ENCODE peak calls at places on chromosomes 4 and X, in four cellular contexts. M is SK-N-SH, R is HepG2, Z is K562. U is an unnamed sample.

GRCh38 chr4:168731006-168731636 is 234.3 kb downstream of the PALLD start:
- DNase-seq in M (no peak), R (no peak), Z (no peak), U (no peak)

GRCh38 chr4:14265651-14266050 is 638.1 kb upstream of the BOD1L1 start:
- DNase-seq in M (no peak), R (no peak), Z (no peak), U (no peak)

GRCh38 chr4:172996571-172997216 is 171.9 kb upstream of the GALNT7 start:
- DNase-seq in M (no peak), R (no peak), Z (peak), U (no peak)

GRCh38 chr4:137124278-137124932 is 407.9 kb downstream of the PCDH18 start:
- DNase-seq in M (peak), R (peak), Z (peak), U (peak)

GRCh38 chr4:161816958-161817357 is 346.8 kb downstream of the FSTL5 start:
- DNase-seq in M (no peak), R (no peak), Z (no peak), U (no peak)

GRCh38 chr4:91147067-91147466 is 1019.9 kb downstream of the CCSER1 start:
- DNase-seq in M (no peak), R (no peak), Z (no peak), U (no peak)

GRCh38 chr4:128776794-128777216 is 32.7 kb upstream of the JADE1 start:
- DNase-seq in M (no peak), R (no peak), Z (no peak), U (no peak)

GRCh38 chr4:53640576-53641459 is 49.5 kb upstream of the LNX1 start:
- DNase-seq in M (no peak), R (no peak), Z (no peak), U (no peak)

GRCh38 chr4:17780461-17781071 is 855 bp downstream of the FAM184B start:
- DNase-seq in M (no peak), R (no peak), Z (no peak), U (no peak)

GRCh38 chrX:29627833-29628232 is 587.5 kb upstream of the MAGEB2 start:
- DNase-seq in M (no peak), R (no peak), Z (no peak), U (no peak)

GRCh38 chr4:117965608-117966007 is 68.7 kb upstream of the NDST3 start:
- DNase-seq in M (peak), R (no peak), Z (no peak), U (no peak)

GRCh38 chr4:158020734-158021346 is 152.0 kb downstream of the GASK1B start:
- DNase-seq in M (no peak), R (peak), Z (no peak), U (no peak)

GRCh38 chrX:18210470-18210869 is 10.2 kb downstream of the BEND2 start:
- DNase-seq in M (no peak), R (no peak), Z (peak), U (no peak)

GRCh38 chr4:168257663-168258235 is 60.8 kb downstream of the DDX60 start:
- DNase-seq in M (no peak), R (no peak), Z (no peak), U (no peak)

GRCh38 chr4:128322986-128323385 is 35.4 kb upstream of the PGRMC2 start:
- DNase-seq in M (no peak), R (peak), Z (no peak), U (no peak)

GRCh38 chr4:108725457-108725856 is 37.4 kb downstream of the ETNPPL start:
- DNase-seq in M (no peak), R (no peak), Z (no peak), U (no peak)

GRCh38 chrX:85994787-85995186 is 52.6 kb downstream of the CHM start:
- DNase-seq in M (no peak), R (no peak), Z (no peak), U (no peak)

GRCh38 chrX:139191746-139192385 is 338.7 kb upstream of the F9 start:
- DNase-seq in M (no peak), R (no peak), Z (no peak), U (no peak)

GRCh38 chrX:23993012-23993633 is 33.9 kb downstream of the KLHL15 start:
- DNase-seq in M (no peak), R (no peak), Z (no peak), U (no peak)

GRCh38 chrX:138484451-138484850 is 227.1 kb downstream of the FGF13 start:
- DNase-seq in M (no peak), R (no peak), Z (no peak), U (no peak)

GRCh38 chr4:139144161-139144859 is 32.7 kb downstream of the ELF2 start:
- DNase-seq in M (no peak), R (no peak), Z (no peak), U (no peak)

GRCh38 chr4:14994242-14994641 is 8.0 kb upstream of the CPEB2 start:
- DNase-seq in M (no peak), R (no peak), Z (peak), U (no peak)

GRCh38 chrX:96611619-96612362 is 72.9 kb upstream of the DIAPH2 start:
- DNase-seq in M (peak), R (no peak), Z (no peak), U (no peak)

GRCh38 chrX:65596270-65596669 is 61.7 kb upstream of the LAS1L start:
- DNase-seq in M (no peak), R (no peak), Z (peak), U (no peak)

GRCh38 chr4:1578301-1578781 is 105.8 kb downstream of the FAM53A start:
- DNase-seq in M (no peak), R (no peak), Z (no peak), U (no peak)

GRCh38 chrX:115560978-115561604 is at the start of gene PLS3:
- DNase-seq in M (peak), R (peak), Z (no peak), U (peak)

GRCh38 chr4:55397024-55397520 is 1.3 kb downstream of the TMEM165 start:
- DNase-seq in M (peak), R (no peak), Z (peak), U (no peak)

GRCh38 chrX:147978931-147979330 is 2.2 kb upstream of the FMR1NB start:
- DNase-seq in M (no peak), R (no peak), Z (no peak), U (no peak)

GRCh38 chr4:109915385-109916002 is 2.8 kb downstream of the EGF start:
- DNase-seq in M (no peak), R (no peak), Z (no peak), U (no peak)

GRCh38 chrX:12709047-12709446 is 82.2 kb upstream of the PRPS2 start:
- DNase-seq in M (no peak), R (no peak), Z (no peak), U (no peak)

GRCh38 chrX:130028196-130028595 is 45.8 kb downstream of the BCORL1 start:
- DNase-seq in M (peak), R (no peak), Z (peak), U (peak)
- TF ChIP-seq FOXM1 in M (no peak), R (no peak), Z (no peak), U (no peak)

GRCh38 chrX:107675823-107676555 is 47.7 kb downstream of the PRPS1 start:
- DNase-seq in M (no peak), R (no peak), Z (peak), U (no peak)
- TF ChIP-seq FOXM1 in M (no peak), R (no peak), Z (no peak), U (no peak)

GRCh38 chrX:152733261-152733975 is at the start of the genes CSAG1 and MAGEA12:
- DNase-seq in M (peak), R (no peak), Z (peak), U (no peak)
- TF ChIP-seq FOXM1 in M (no peak), R (no peak), Z (no peak), U (no peak)

GRCh38 chr4:119037709-119038463 is 97.7 kb upstream of the MYOZ2 start:
- DNase-seq in M (no peak), R (no peak), Z (no peak), U (no peak)
- TF ChIP-seq FOXM1 in M (no peak), R (no peak), Z (no peak), U (no peak)

DNA sequence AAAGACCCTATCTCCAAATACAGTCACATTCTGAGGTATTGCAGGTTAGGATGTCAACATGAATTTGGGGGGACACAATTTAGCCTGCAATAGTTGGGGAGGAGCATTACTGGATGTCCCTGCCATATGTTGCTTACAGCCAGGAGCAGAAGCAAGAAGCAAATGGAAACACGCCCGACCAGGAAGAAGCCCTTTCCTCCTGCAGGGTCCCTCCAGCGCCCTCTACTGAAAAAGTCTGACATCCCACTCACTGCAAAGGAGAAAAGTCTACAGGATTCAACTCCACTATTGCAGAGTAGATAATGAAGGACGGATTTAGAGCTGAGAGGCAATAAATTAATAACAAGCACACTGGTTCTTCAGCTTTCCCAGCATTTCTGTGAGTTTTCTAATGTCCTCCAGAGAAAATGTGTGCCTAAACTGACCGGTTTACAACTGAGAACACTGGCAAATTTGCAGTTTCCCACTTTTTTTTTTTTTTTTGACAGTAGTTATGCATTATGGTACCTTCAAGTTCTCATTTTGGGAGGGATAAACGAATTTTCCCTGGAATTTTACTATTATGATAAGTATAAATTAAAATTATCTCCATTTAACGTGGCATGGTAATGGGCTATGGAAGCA is 31.7 kb downstream of the COQ2 start:
- DNase-seq in M (peak), R (peak), Z (peak), U (peak)
- TF ChIP-seq FOXM1 in M (no peak), R (no peak), Z (no peak), U (no peak)

GRCh38 chr4:177225605-177226004 is 84.1 kb upstream of the NEIL3 start:
- DNase-seq in M (no peak), R (no peak), Z (no peak), U (no peak)

GRCh38 chr4:177214935-177215334 is 94.7 kb upstream of the NEIL3 start:
- DNase-seq in M (no peak), R (no peak), Z (no peak), U (no peak)

GRCh38 chr4:177222776-177223175 is 86.9 kb upstream of the NEIL3 start:
- DNase-seq in M (no peak), R (no peak), Z (no peak), U (no peak)

GRCh38 chr4:177220376-177220775 is 89.3 kb upstream of the NEIL3 start:
- DNase-seq in M (no peak), R (no peak), Z (no peak), U (no peak)
- TF ChIP-seq FOXM1 in M (no peak), R (no peak), Z (no peak), U (no peak)

DNA sequence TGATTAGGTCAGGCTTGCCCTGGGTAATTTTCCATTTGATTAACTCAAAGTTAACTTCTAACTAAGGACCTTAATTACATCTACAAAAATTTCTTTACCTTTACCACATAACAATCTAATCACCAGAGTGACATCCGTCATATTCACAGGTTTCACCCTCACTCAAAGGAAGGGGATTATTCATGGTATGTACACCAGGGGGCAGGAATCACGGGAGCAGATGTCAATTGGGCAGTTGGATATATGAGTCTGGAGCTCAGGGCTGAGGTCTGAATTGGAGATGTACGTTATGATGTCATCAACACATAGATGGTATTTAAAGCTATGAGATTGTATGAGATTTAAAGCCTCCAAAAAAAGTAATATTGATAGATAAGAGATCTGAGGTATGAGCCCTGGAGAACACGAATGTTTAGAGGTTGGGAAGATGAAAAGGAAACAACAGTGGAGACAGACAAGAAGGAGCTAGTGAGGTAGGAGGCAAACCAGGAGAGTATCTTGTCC is 52.9 kb downstream of the PGRMC1 start:
- DNase-seq in M (no peak), R (no peak), Z (peak), U (no peak)
- TF ChIP-seq FOXM1 in M (no peak), R (no peak), Z (no peak), U (no peak)

GRCh38 chrX:14946721-14947120 is 73.5 kb downstream of the MOSPD2 start:
- DNase-seq in M (no peak), R (no peak), Z (no peak), U (no peak)
- TF ChIP-seq FOXM1 in M (no peak), R (no peak), Z (no peak), U (no peak)

GRCh38 chr4:146445198-146446150 is 76.3 kb downstream of the SLC10A7 start:
- DNase-seq in M (no peak), R (no peak), Z (no peak), U (no peak)

GRCh38 chr4:146439437-146439836 is 82.3 kb downstream of the SLC10A7 start:
- DNase-seq in M (no peak), R (no peak), Z (no peak), U (no peak)

GRCh38 chr4:146443525-146443924 is 78.2 kb downstream of the SLC10A7 start:
- DNase-seq in M (no peak), R (no peak), Z (no peak), U (no peak)

GRCh38 chr4:146439999-146440398 is 81.7 kb downstream of the SLC10A7 start:
- DNase-seq in M (no peak), R (no peak), Z (no peak), U (no peak)

GRCh38 chr4:146442801-146443200 is 78.9 kb downstream of the SLC10A7 start:
- DNase-seq in M (no peak), R (no peak), Z (no peak), U (no peak)
- TF ChIP-seq FOXM1 in M (no peak), R (no peak), Z (no peak), U (no peak)